ENCODE peak calls at places on chromosomes 16 and 17, in ten cellular contexts. One of them, this sample, is unnamed.

GRCh38 chr16:74480150-74481029 is 59.1 kb upstream of the CLEC18B start:
- DNase-seq in ACHN: no peak
- DNase-seq in activated B cell treated with CpG ODN at 0.5 μM for 24 hours: no peak
- DNase-seq in tibial artery: no peak
- DNase-seq in stimulated activated CD8-positive, alpha-beta memory T cell treated with anti-CD3 and anti-CD28 coated beads, Interleukin-2, amount 100 ng/mL, for 48 hours: no peak
- DNase-seq in stimulated activated CD4-positive, alpha-beta T cell treated with anti-CD3 and anti-CD28 coated beads, Interleukin-15, amount 100 ng/mL, for 1 hour: no peak
- DNase-seq in AG09309: no peak
- DNase-seq in Caco-2: peak
- DNase-seq in fibroblast of the aortic adventitia: peak
- DNase-seq in NCI-H460: peak
- DNase-seq in this sample: peak

GRCh38 chr17:79163071-79163470 is 88.4 kb downstream of the ENGASE start:
- DNase-seq in ACHN: no peak
- DNase-seq in activated B cell treated with CpG ODN at 0.5 μM for 24 hours: no peak
- DNase-seq in tibial artery: no peak
- DNase-seq in stimulated activated CD8-positive, alpha-beta memory T cell treated with anti-CD3 and anti-CD28 coated beads, Interleukin-2, amount 100 ng/mL, for 48 hours: no peak
- DNase-seq in stimulated activated CD4-positive, alpha-beta T cell treated with anti-CD3 and anti-CD28 coated beads, Interleukin-15, amount 100 ng/mL, for 1 hour: no peak
- DNase-seq in AG09309: no peak
- DNase-seq in Caco-2: no peak
- DNase-seq in fibroblast of the aortic adventitia: no peak
- DNase-seq in NCI-H460: no peak
- DNase-seq in this sample: no peak

GRCh38 chr16:51431517-51432241 is 280.6 kb upstream of the SALL1 start:
- DNase-seq in ACHN: peak
- DNase-seq in activated B cell treated with CpG ODN at 0.5 μM for 24 hours: no peak
- DNase-seq in tibial artery: no peak
- DNase-seq in stimulated activated CD8-positive, alpha-beta memory T cell treated with anti-CD3 and anti-CD28 coated beads, Interleukin-2, amount 100 ng/mL, for 48 hours: no peak
- DNase-seq in stimulated activated CD4-positive, alpha-beta T cell treated with anti-CD3 and anti-CD28 coated beads, Interleukin-15, amount 100 ng/mL, for 1 hour: no peak
- DNase-seq in AG09309: peak
- DNase-seq in Caco-2: no peak
- DNase-seq in fibroblast of the aortic adventitia: peak
- DNase-seq in NCI-H460: no peak
- DNase-seq in this sample: peak

GRCh38 chr16:71404364-71404763 is 37.5 kb downstream of the TLE7 start:
- DNase-seq in ACHN: no peak
- DNase-seq in activated B cell treated with CpG ODN at 0.5 μM for 24 hours: no peak
- DNase-seq in tibial artery: no peak
- DNase-seq in stimulated activated CD8-positive, alpha-beta memory T cell treated with anti-CD3 and anti-CD28 coated beads, Interleukin-2, amount 100 ng/mL, for 48 hours: no peak
- DNase-seq in stimulated activated CD4-positive, alpha-beta T cell treated with anti-CD3 and anti-CD28 coated beads, Interleukin-15, amount 100 ng/mL, for 1 hour: no peak
- DNase-seq in AG09309: no peak
- DNase-seq in Caco-2: no peak
- DNase-seq in fibroblast of the aortic adventitia: no peak
- DNase-seq in NCI-H460: no peak
- DNase-seq in this sample: no peak

GRCh38 chr16:57577691-57578224 is 35.3 kb downstream of the ADGRG5 start:
- DNase-seq in ACHN: no peak
- DNase-seq in activated B cell treated with CpG ODN at 0.5 μM for 24 hours: no peak
- DNase-seq in tibial artery: peak
- DNase-seq in stimulated activated CD8-positive, alpha-beta memory T cell treated with anti-CD3 and anti-CD28 coated beads, Interleukin-2, amount 100 ng/mL, for 48 hours: no peak
- DNase-seq in stimulated activated CD4-positive, alpha-beta T cell treated with anti-CD3 and anti-CD28 coated beads, Interleukin-15, amount 100 ng/mL, for 1 hour: no peak
- DNase-seq in AG09309: no peak
- DNase-seq in Caco-2: no peak
- DNase-seq in fibroblast of the aortic adventitia: no peak
- DNase-seq in NCI-H460: no peak
- DNase-seq in this sample: no peak

GRCh38 chr16:86676216-86676800 is 98.0 kb downstream of the FOXL1 start:
- DNase-seq in ACHN: no peak
- DNase-seq in activated B cell treated with CpG ODN at 0.5 μM for 24 hours: no peak
- DNase-seq in tibial artery: no peak
- DNase-seq in stimulated activated CD8-positive, alpha-beta memory T cell treated with anti-CD3 and anti-CD28 coated beads, Interleukin-2, amount 100 ng/mL, for 48 hours: no peak
- DNase-seq in stimulated activated CD4-positive, alpha-beta T cell treated with anti-CD3 and anti-CD28 coated beads, Interleukin-15, amount 100 ng/mL, for 1 hour: no peak
- DNase-seq in AG09309: no peak
- DNase-seq in Caco-2: no peak
- DNase-seq in fibroblast of the aortic adventitia: peak
- DNase-seq in NCI-H460: no peak
- DNase-seq in this sample: no peak

GRCh38 chr17:18185391-18185790 is 1.8 kb downstream of the ALKBH5 start:
- DNase-seq in ACHN: peak
- DNase-seq in activated B cell treated with CpG ODN at 0.5 μM for 24 hours: no peak
- DNase-seq in tibial artery: no peak
- DNase-seq in stimulated activated CD8-positive, alpha-beta memory T cell treated with anti-CD3 and anti-CD28 coated beads, Interleukin-2, amount 100 ng/mL, for 48 hours: no peak
- DNase-seq in stimulated activated CD4-positive, alpha-beta T cell treated with anti-CD3 and anti-CD28 coated beads, Interleukin-15, amount 100 ng/mL, for 1 hour: no peak
- DNase-seq in AG09309: no peak
- DNase-seq in Caco-2: no peak
- DNase-seq in fibroblast of the aortic adventitia: peak
- DNase-seq in NCI-H460: no peak
- DNase-seq in this sample: no peak

GRCh38 chr17:74644419-74644818 is 20.9 kb upstream of the CD300E start:
- DNase-seq in ACHN: no peak
- DNase-seq in activated B cell treated with CpG ODN at 0.5 μM for 24 hours: no peak
- DNase-seq in tibial artery: no peak
- DNase-seq in stimulated activated CD8-positive, alpha-beta memory T cell treated with anti-CD3 and anti-CD28 coated beads, Interleukin-2, amount 100 ng/mL, for 48 hours: no peak
- DNase-seq in stimulated activated CD4-positive, alpha-beta T cell treated with anti-CD3 and anti-CD28 coated beads, Interleukin-15, amount 100 ng/mL, for 1 hour: no peak
- DNase-seq in AG09309: no peak
- DNase-seq in Caco-2: no peak
- DNase-seq in fibroblast of the aortic adventitia: no peak
- DNase-seq in NCI-H460: no peak
- DNase-seq in this sample: no peak

GRCh38 chr16:66493490-66494401 is 56.2 kb downstream of the TK2 start:
- DNase-seq in ACHN: no peak
- DNase-seq in activated B cell treated with CpG ODN at 0.5 μM for 24 hours: peak
- DNase-seq in tibial artery: peak
- DNase-seq in stimulated activated CD8-positive, alpha-beta memory T cell treated with anti-CD3 and anti-CD28 coated beads, Interleukin-2, amount 100 ng/mL, for 48 hours: no peak
- DNase-seq in stimulated activated CD4-positive, alpha-beta T cell treated with anti-CD3 and anti-CD28 coated beads, Interleukin-15, amount 100 ng/mL, for 1 hour: no peak
- DNase-seq in AG09309: no peak
- DNase-seq in Caco-2: no peak
- DNase-seq in fibroblast of the aortic adventitia: no peak
- DNase-seq in NCI-H460: no peak
- DNase-seq in this sample: no peak

GRCh38 chr17:27754549-27754948 is 45.8 kb downstream of the NOS2 start:
- DNase-seq in ACHN: no peak
- DNase-seq in activated B cell treated with CpG ODN at 0.5 μM for 24 hours: no peak
- DNase-seq in tibial artery: no peak
- DNase-seq in stimulated activated CD8-positive, alpha-beta memory T cell treated with anti-CD3 and anti-CD28 coated beads, Interleukin-2, amount 100 ng/mL, for 48 hours: no peak
- DNase-seq in stimulated activated CD4-positive, alpha-beta T cell treated with anti-CD3 and anti-CD28 coated beads, Interleukin-15, amount 100 ng/mL, for 1 hour: no peak
- DNase-seq in AG09309: no peak
- DNase-seq in Caco-2: no peak
- DNase-seq in fibroblast of the aortic adventitia: no peak
- DNase-seq in NCI-H460: no peak
- DNase-seq in this sample: no peak

GRCh38 chr16:49786926-49787557 is 68.9 kb downstream of the ZNF423 start:
- DNase-seq in ACHN: no peak
- DNase-seq in activated B cell treated with CpG ODN at 0.5 μM for 24 hours: no peak
- DNase-seq in tibial artery: no peak
- DNase-seq in stimulated activated CD8-positive, alpha-beta memory T cell treated with anti-CD3 and anti-CD28 coated beads, Interleukin-2, amount 100 ng/mL, for 48 hours: no peak
- DNase-seq in stimulated activated CD4-positive, alpha-beta T cell treated with anti-CD3 and anti-CD28 coated beads, Interleukin-15, amount 100 ng/mL, for 1 hour: no peak
- DNase-seq in AG09309: no peak
- DNase-seq in Caco-2: no peak
- DNase-seq in fibroblast of the aortic adventitia: no peak
- DNase-seq in NCI-H460: no peak
- DNase-seq in this sample: no peak

GRCh38 chr17:14471052-14471451 is 170.2 kb downstream of the HS3ST3B1 start:
- DNase-seq in ACHN: no peak
- DNase-seq in activated B cell treated with CpG ODN at 0.5 μM for 24 hours: no peak
- DNase-seq in tibial artery: no peak
- DNase-seq in stimulated activated CD8-positive, alpha-beta memory T cell treated with anti-CD3 and anti-CD28 coated beads, Interleukin-2, amount 100 ng/mL, for 48 hours: no peak
- DNase-seq in stimulated activated CD4-positive, alpha-beta T cell treated with anti-CD3 and anti-CD28 coated beads, Interleukin-15, amount 100 ng/mL, for 1 hour: no peak
- DNase-seq in AG09309: peak
- DNase-seq in Caco-2: peak
- DNase-seq in fibroblast of the aortic adventitia: peak
- DNase-seq in NCI-H460: peak
- DNase-seq in this sample: peak

GRCh38 chr16:82363026-82363816 is 193.2 kb upstream of the MPHOSPH6 start:
- DNase-seq in ACHN: no peak
- DNase-seq in activated B cell treated with CpG ODN at 0.5 μM for 24 hours: no peak
- DNase-seq in tibial artery: no peak
- DNase-seq in stimulated activated CD8-positive, alpha-beta memory T cell treated with anti-CD3 and anti-CD28 coated beads, Interleukin-2, amount 100 ng/mL, for 48 hours: no peak
- DNase-seq in stimulated activated CD4-positive, alpha-beta T cell treated with anti-CD3 and anti-CD28 coated beads, Interleukin-15, amount 100 ng/mL, for 1 hour: no peak
- DNase-seq in AG09309: no peak
- DNase-seq in Caco-2: no peak
- DNase-seq in fibroblast of the aortic adventitia: no peak
- DNase-seq in NCI-H460: no peak
- DNase-seq in this sample: no peak